ENCODE peak calls at places on chromosomes 6 and 20, in six cellular contexts. F is mesothelial cell of epicardium, U is brain microvascular endothelial cell, I is SK-MEL-5, E is RCC 7860, T is CD14-positive monocyte. V is an unnamed sample.
A peak's percentile ranks its signal among the peaks of the same experiment; 100 is the strongest.

GRCh38 chr20:22414354-22414753 is 170.0 kb downstream of the FOXA2 start:
- DNase-seq in E (peak; percentile 83), U (no peak), I (no peak), F (no peak), T (no peak), V (no peak)

GRCh38 chr6:82397962-82398692 is 34.5 kb downstream of the TPBG start:
- DNase-seq in T (no peak), F (no peak), E (peak; percentile 11), U (no peak), I (no peak), V (no peak)

GRCh38 chr20:16661738-16662137 is 68.1 kb upstream of the SNRPB2 start:
- DNase-seq in E (no peak), T (no peak), U (no peak), I (no peak), F (no peak), V (no peak)

GRCh38 chr6:110528051-110528929 is 51.9 kb upstream of the SLC22A16 start:
- DNase-seq in F (no peak), T (no peak), E (peak; percentile 64), I (peak; percentile 74), U (peak; percentile 61), V (no peak)

GRCh38 chr20:25695532-25696383 is 895 bp downstream of the ZNF337 start:
- DNase-seq in T (no peak), E (no peak), I (no peak), U (no peak), F (no peak), V (no peak)

GRCh38 chr6:106512048-106512957 is 117.0 kb downstream of the RTN4IP1 start:
- DNase-seq in T (peak; percentile 61), I (no peak), U (no peak), F (no peak), E (peak; percentile 28), V (no peak)

GRCh38 chr6:2713473-2714358 is 37.0 kb downstream of the MYLK4 start:
- DNase-seq in U (peak; percentile 88), E (no peak), I (peak; percentile 32), T (no peak), F (no peak), V (no peak)

GRCh38 chr6:129501401-129502051 is 208.5 kb downstream of the ARHGAP18 start:
- DNase-seq in E (peak; percentile 84), I (peak; percentile 87), U (peak; percentile 95), T (peak; percentile 54), F (no peak), V (no peak)

GRCh38 chr6:165574770-165575549 is 88.1 kb downstream of the PDE10A start:
- DNase-seq in I (peak; percentile 5), F (no peak), U (no peak), T (no peak), E (peak; percentile 90), V (no peak)

GRCh38 chr20:60233006-60233405 is 274.8 kb downstream of the CDH26 start:
- DNase-seq in E (no peak), F (no peak), I (no peak), T (no peak), U (no peak), V (no peak)

GRCh38 chr6:33944686-33945411 is 141.0 kb upstream of the MLN start:
- DNase-seq in E (no peak), I (no peak), U (no peak), F (no peak), T (no peak), V (no peak)

GRCh38 chr6:100116409-100117194 is 122.6 kb upstream of the MCHR2 start:
- DNase-seq in T (no peak), E (peak; percentile 44), U (peak; percentile 75), F (no peak), I (peak; percentile 71), V (no peak)

GRCh38 chr20:51541189-51542032 is 1.1 kb downstream of the NFATC2 start:
- DNase-seq in F (no peak), I (no peak), E (no peak), U (peak; percentile 49), T (no peak), V (no peak)

GRCh38 chr20:34825530-34826362 is at the start of gene NCOA6:
- DNase-seq in F (peak; percentile 80), I (peak; percentile 83), U (peak; percentile 62), E (peak; percentile 59), T (peak; percentile 74), V (no peak)

GRCh38 chr20:63972312-63973159 is 2.8 kb upstream of the ZNF512B start:
- DNase-seq in I (no peak), U (no peak), T (peak; percentile 39), E (no peak), F (no peak), V (no peak)

GRCh38 chr6:6176829-6177228 is 143.6 kb downstream of the F13A1 start:
- DNase-seq in T (no peak), U (no peak), I (no peak), E (no peak), F (no peak), V (no peak)

GRCh38 chr20:35497780-35498189 is 31.7 kb downstream of the C20orf173 start:
- DNase-seq in F (no peak), I (no peak), U (no peak), E (no peak), T (no peak), V (no peak)

GRCh38 chr6:119129148-119129967 is 50.9 kb upstream of the FAM184A start:
- DNase-seq in T (no peak), E (peak; percentile 34), F (no peak), U (peak; percentile 57), I (peak; percentile 73), V (no peak)

GRCh38 chr20:40938020-40938419 is 90.6 kb upstream of the TOP1 start:
- DNase-seq in T (no peak), E (no peak), I (peak; percentile 50), F (no peak), U (no peak), V (no peak)

GRCh38 chr6:104953410-104953953 is 3.4 kb upstream of the LIN28B start:
- DNase-seq in E (no peak), U (no peak), F (no peak), I (no peak), T (no peak), V (no peak)

GRCh38 chr6:5751525-5752252 is 255.0 kb downstream of the NRN1 start:
- DNase-seq in E (no peak), U (no peak), T (no peak), I (no peak), F (no peak), V (no peak)

GRCh38 chr6:125083684-125083990 is 69.9 kb upstream of the TPD52L1 start:
- DNase-seq in U (no peak), I (no peak), E (no peak), F (no peak), T (no peak), V (no peak)

GRCh38 chr6:108587258-108588059 is 26.7 kb downstream of the FOXO3 start:
- DNase-seq in I (peak; percentile 60), U (peak; percentile 87), T (no peak), E (peak; percentile 5), F (no peak), V (no peak)

GRCh38 chr20:61803903-61804804 is 261.5 kb downstream of the TAF4 start:
- DNase-seq in F (peak; percentile 20), E (no peak), U (no peak), T (no peak), I (no peak), V (no peak)

GRCh38 chr6:169650241-169650958 is 51.4 kb downstream of the WDR27 start:
- DNase-seq in I (no peak), F (no peak), E (no peak), U (no peak), T (no peak), V (no peak)

GRCh38 chr6:137412562-137412961 is 81.6 kb downstream of the OLIG3 start:
- DNase-seq in T (no peak), U (no peak), E (no peak), F (no peak), I (no peak), V (no peak)

GRCh38 chr6:100317031-100317430 is 147.7 kb downstream of the SIM1 start:
- DNase-seq in F (no peak), E (no peak), I (no peak), U (no peak), T (no peak), V (no peak)

GRCh38 chr20:63091901-63092659 is 85.3 kb upstream of the BHLHE23 start:
- DNase-seq in I (no peak), F (peak; percentile 13), U (no peak), T (peak; percentile 29), E (no peak), V (no peak)

GRCh38 chr20:41177636-41178035 is 40.3 kb downstream of the PLCG1 start:
- DNase-seq in U (peak; percentile 84), T (no peak), E (peak; percentile 61), F (no peak), I (no peak), V (no peak)

GRCh38 chr6:111250743-111251406 is 163.6 kb downstream of the SLC16A10 start:
- DNase-seq in E (no peak), U (no peak), F (no peak), I (no peak), T (no peak), V (no peak)

GRCh38 chr6:134750669-134751068 is 199.2 kb downstream of the ALDH8A1 start:
- DNase-seq in U (no peak), E (no peak), T (no peak), I (no peak), F (no peak), V (no peak)

GRCh38 chr6:148746363-148747144 is at the start of gene UST:
- DNase-seq in U (peak; percentile 90), E (peak; percentile 61), F (peak; percentile 76), T (no peak), I (peak; percentile 94), V (no peak)

GRCh38 chr6:132333639-132334516 is 67.4 kb downstream of the MOXD1 start:
- DNase-seq in F (no peak), U (peak; percentile 92), T (no peak), E (peak; percentile 93), I (peak; percentile 73), V (no peak)